ENCODE peak calls at places on chromosomes 13 and 19, in ten cellular contexts. One of them, this sample, is unnamed.

GRCh38 chr13:70473912-70474311 is 365.7 kb upstream of the KLHL1 start:
- DNase-seq in cardiac muscle cell: no peak
- DNase-seq in cardiac fibroblast: no peak
- DNase-seq in mucosa of descending colon: no peak
- DNase-seq in astrocyte of the cerebellum: no peak
- DNase-seq in natural killer cell: no peak
- DNase-seq in BJ: no peak
- DNase-seq in AG10803: no peak
- DNase-seq in colonic mucosa: no peak
- DNase-seq in HCT116: no peak
- DNase-seq in this sample: no peak

GRCh38 chr19:16391301-16392055 is 66.9 kb downstream of the KLF2 start:
- DNase-seq in cardiac muscle cell: no peak
- DNase-seq in cardiac fibroblast: no peak
- DNase-seq in mucosa of descending colon: no peak
- DNase-seq in astrocyte of the cerebellum: no peak
- DNase-seq in natural killer cell: no peak
- DNase-seq in BJ: no peak
- DNase-seq in AG10803: no peak
- DNase-seq in colonic mucosa: no peak
- DNase-seq in HCT116: no peak
- DNase-seq in this sample: no peak

GRCh38 chr13:80870186-80870585 is 529.3 kb upstream of the SPRY2 start:
- DNase-seq in cardiac muscle cell: no peak
- DNase-seq in cardiac fibroblast: no peak
- DNase-seq in mucosa of descending colon: no peak
- DNase-seq in astrocyte of the cerebellum: no peak
- DNase-seq in natural killer cell: no peak
- DNase-seq in BJ: no peak
- DNase-seq in AG10803: no peak
- DNase-seq in colonic mucosa: no peak
- DNase-seq in HCT116: no peak
- DNase-seq in this sample: no peak

GRCh38 chr19:57689750-57690149 is 8.0 kb downstream of the ZNF551 start:
- DNase-seq in cardiac muscle cell: no peak
- DNase-seq in cardiac fibroblast: no peak
- DNase-seq in mucosa of descending colon: no peak
- DNase-seq in astrocyte of the cerebellum: no peak
- DNase-seq in natural killer cell: no peak
- DNase-seq in BJ: no peak
- DNase-seq in AG10803: no peak
- DNase-seq in colonic mucosa: no peak
- DNase-seq in HCT116: no peak
- DNase-seq in this sample: no peak

GRCh38 chr19:16000024-16000687 is 51.3 kb downstream of the OR10H4 start:
- DNase-seq in cardiac muscle cell: no peak
- DNase-seq in cardiac fibroblast: no peak
- DNase-seq in mucosa of descending colon: no peak
- DNase-seq in astrocyte of the cerebellum: no peak
- DNase-seq in natural killer cell: no peak
- DNase-seq in BJ: no peak
- DNase-seq in AG10803: no peak
- DNase-seq in colonic mucosa: no peak
- DNase-seq in HCT116: no peak
- DNase-seq in this sample: no peak

GRCh38 chr19:6967962-6968361 is 53.3 kb downstream of the MBD3L2B start:
- DNase-seq in cardiac muscle cell: no peak
- DNase-seq in cardiac fibroblast: no peak
- DNase-seq in mucosa of descending colon: no peak
- DNase-seq in astrocyte of the cerebellum: no peak
- DNase-seq in natural killer cell: no peak
- DNase-seq in BJ: no peak
- DNase-seq in AG10803: no peak
- DNase-seq in colonic mucosa: no peak
- DNase-seq in HCT116: no peak
- DNase-seq in this sample: no peak

GRCh38 chr13:78022164-78022877 is 103.7 kb upstream of the EDNRB start:
- DNase-seq in cardiac muscle cell: no peak
- DNase-seq in cardiac fibroblast: peak
- DNase-seq in mucosa of descending colon: peak
- DNase-seq in astrocyte of the cerebellum: peak
- DNase-seq in natural killer cell: peak
- DNase-seq in BJ: no peak
- DNase-seq in AG10803: peak
- DNase-seq in colonic mucosa: peak
- DNase-seq in HCT116: no peak
- DNase-seq in this sample: no peak

GRCh38 chr13:109361562-109361961 is 424.8 kb downstream of the IRS2 start:
- DNase-seq in cardiac muscle cell: no peak
- DNase-seq in cardiac fibroblast: no peak
- DNase-seq in mucosa of descending colon: no peak
- DNase-seq in astrocyte of the cerebellum: no peak
- DNase-seq in natural killer cell: no peak
- DNase-seq in BJ: no peak
- DNase-seq in AG10803: no peak
- DNase-seq in colonic mucosa: no peak
- DNase-seq in HCT116: no peak
- DNase-seq in this sample: no peak

GRCh38 chr13:21343659-21344058 is 115.4 kb downstream of the ZDHHC20 start:
- DNase-seq in cardiac muscle cell: no peak
- DNase-seq in cardiac fibroblast: no peak
- DNase-seq in mucosa of descending colon: no peak
- DNase-seq in astrocyte of the cerebellum: no peak
- DNase-seq in natural killer cell: no peak
- DNase-seq in BJ: no peak
- DNase-seq in AG10803: no peak
- DNase-seq in colonic mucosa: no peak
- DNase-seq in HCT116: no peak
- DNase-seq in this sample: no peak

GRCh38 chr13:21342699-21343442 is 116.2 kb downstream of the ZDHHC20 start:
- DNase-seq in cardiac muscle cell: no peak
- DNase-seq in cardiac fibroblast: no peak
- DNase-seq in mucosa of descending colon: no peak
- DNase-seq in astrocyte of the cerebellum: no peak
- DNase-seq in natural killer cell: no peak
- DNase-seq in BJ: no peak
- DNase-seq in AG10803: no peak
- DNase-seq in colonic mucosa: no peak
- DNase-seq in HCT116: no peak
- DNase-seq in this sample: no peak

GRCh38 chr13:21347753-21348318 is 111.3 kb downstream of the ZDHHC20 start:
- DNase-seq in cardiac muscle cell: no peak
- DNase-seq in cardiac fibroblast: no peak
- DNase-seq in mucosa of descending colon: no peak
- DNase-seq in astrocyte of the cerebellum: no peak
- DNase-seq in natural killer cell: no peak
- DNase-seq in BJ: no peak
- DNase-seq in AG10803: no peak
- DNase-seq in colonic mucosa: no peak
- DNase-seq in HCT116: no peak
- DNase-seq in this sample: no peak

GRCh38 chr13:21341637-21342422 is 117.3 kb downstream of the ZDHHC20 start:
- DNase-seq in cardiac muscle cell: no peak
- DNase-seq in cardiac fibroblast: no peak
- DNase-seq in mucosa of descending colon: no peak
- DNase-seq in astrocyte of the cerebellum: no peak
- DNase-seq in natural killer cell: no peak
- DNase-seq in BJ: no peak
- DNase-seq in AG10803: no peak
- DNase-seq in colonic mucosa: no peak
- DNase-seq in HCT116: no peak
- DNase-seq in this sample: no peak

GRCh38 chr13:21344662-21345176 is 114.4 kb downstream of the ZDHHC20 start:
- DNase-seq in cardiac muscle cell: no peak
- DNase-seq in cardiac fibroblast: no peak
- DNase-seq in mucosa of descending colon: no peak
- DNase-seq in astrocyte of the cerebellum: no peak
- DNase-seq in natural killer cell: no peak
- DNase-seq in BJ: no peak
- DNase-seq in AG10803: no peak
- DNase-seq in colonic mucosa: no peak
- DNase-seq in HCT116: no peak
- DNase-seq in this sample: no peak
- TF ChIP-seq CTCF in cardiac muscle cell: no peak
- TF ChIP-seq CTCF in cardiac fibroblast: no peak
- TF ChIP-seq CTCF in mucosa of descending colon: no peak
- TF ChIP-seq CTCF in astrocyte of the cerebellum: no peak
- TF ChIP-seq CTCF in natural killer cell: no peak
- TF ChIP-seq CTCF in BJ: no peak
- TF ChIP-seq CTCF in AG10803: no peak
- TF ChIP-seq CTCF in colonic mucosa: no peak
- TF ChIP-seq CTCF in HCT116: no peak
- TF ChIP-seq CTCF in this sample: no peak

GRCh38 chr13:44810067-44810840 is 179.0 kb downstream of the NUFIP1 start:
- DNase-seq in cardiac muscle cell: peak
- DNase-seq in cardiac fibroblast: peak
- DNase-seq in mucosa of descending colon: peak
- DNase-seq in astrocyte of the cerebellum: no peak
- DNase-seq in natural killer cell: no peak
- DNase-seq in BJ: no peak
- DNase-seq in AG10803: no peak
- DNase-seq in colonic mucosa: peak
- DNase-seq in HCT116: no peak
- DNase-seq in this sample: no peak
- TF ChIP-seq CTCF in cardiac muscle cell: no peak
- TF ChIP-seq CTCF in cardiac fibroblast: no peak
- TF ChIP-seq CTCF in mucosa of descending colon: no peak
- TF ChIP-seq CTCF in astrocyte of the cerebellum: no peak
- TF ChIP-seq CTCF in natural killer cell: no peak
- TF ChIP-seq CTCF in BJ: no peak
- TF ChIP-seq CTCF in AG10803: no peak
- TF ChIP-seq CTCF in colonic mucosa: no peak
- TF ChIP-seq CTCF in HCT116: no peak
- TF ChIP-seq CTCF in this sample: no peak

GRCh38 chr19:43463381-43464088 is 1.9 kb downstream of the LYPD3 start:
- DNase-seq in cardiac muscle cell: peak
- DNase-seq in cardiac fibroblast: peak
- DNase-seq in mucosa of descending colon: peak
- DNase-seq in astrocyte of the cerebellum: peak
- DNase-seq in natural killer cell: peak
- DNase-seq in BJ: no peak
- DNase-seq in AG10803: peak
- DNase-seq in colonic mucosa: peak
- DNase-seq in HCT116: peak
- DNase-seq in this sample: peak

GRCh38 chr19:43461303-43461702 is 4.1 kb downstream of the LYPD3 start:
- DNase-seq in cardiac muscle cell: no peak
- DNase-seq in cardiac fibroblast: no peak
- DNase-seq in mucosa of descending colon: no peak
- DNase-seq in astrocyte of the cerebellum: no peak
- DNase-seq in natural killer cell: no peak
- DNase-seq in BJ: no peak
- DNase-seq in AG10803: no peak
- DNase-seq in colonic mucosa: no peak
- DNase-seq in HCT116: no peak
- DNase-seq in this sample: no peak

GRCh38 chr19:43464089-43464775 is 1.2 kb downstream of the LYPD3 start:
- DNase-seq in cardiac muscle cell: peak
- DNase-seq in cardiac fibroblast: no peak
- DNase-seq in mucosa of descending colon: peak
- DNase-seq in astrocyte of the cerebellum: no peak
- DNase-seq in natural killer cell: peak
- DNase-seq in BJ: no peak
- DNase-seq in AG10803: no peak
- DNase-seq in colonic mucosa: peak
- DNase-seq in HCT116: no peak
- DNase-seq in this sample: peak

GRCh38 chr19:43462383-43462782 is 3.0 kb downstream of the LYPD3 start:
- DNase-seq in cardiac muscle cell: no peak
- DNase-seq in cardiac fibroblast: no peak
- DNase-seq in mucosa of descending colon: no peak
- DNase-seq in astrocyte of the cerebellum: no peak
- DNase-seq in natural killer cell: no peak
- DNase-seq in BJ: no peak
- DNase-seq in AG10803: no peak
- DNase-seq in colonic mucosa: no peak
- DNase-seq in HCT116: no peak
- DNase-seq in this sample: no peak

DNA sequence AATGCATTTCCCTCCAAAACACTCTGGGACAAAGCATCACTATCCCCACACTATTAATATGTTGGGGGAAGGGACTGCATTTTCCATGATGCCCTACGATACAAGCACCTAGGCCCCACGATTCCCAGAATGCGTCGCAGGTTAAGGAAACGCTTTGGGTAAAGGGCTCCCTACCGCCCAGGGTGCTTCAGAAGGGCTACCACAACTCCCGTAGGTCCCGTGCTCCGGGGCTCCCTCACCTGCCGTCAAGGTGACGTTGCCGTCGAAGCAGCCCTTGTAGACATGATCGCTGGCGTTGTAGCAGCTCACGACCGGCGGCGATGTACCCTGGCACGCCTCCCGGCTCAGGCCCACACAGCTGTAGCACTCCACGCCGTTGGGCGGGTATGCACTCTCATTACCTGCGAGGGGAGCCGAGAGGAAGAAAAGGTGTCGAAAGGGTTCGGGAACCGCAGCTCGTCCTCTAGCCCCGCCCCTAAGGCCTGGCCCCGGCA is 2.5 kb downstream of the LYPD3 start:
- DNase-seq in cardiac muscle cell: no peak
- DNase-seq in cardiac fibroblast: no peak
- DNase-seq in mucosa of descending colon: no peak
- DNase-seq in astrocyte of the cerebellum: no peak
- DNase-seq in natural killer cell: no peak
- DNase-seq in BJ: no peak
- DNase-seq in AG10803: no peak
- DNase-seq in colonic mucosa: no peak
- DNase-seq in HCT116: no peak
- DNase-seq in this sample: no peak
- TF ChIP-seq CTCF in cardiac muscle cell: no peak
- TF ChIP-seq CTCF in cardiac fibroblast: no peak
- TF ChIP-seq CTCF in mucosa of descending colon: no peak
- TF ChIP-seq CTCF in astrocyte of the cerebellum: no peak
- TF ChIP-seq CTCF in natural killer cell: no peak
- TF ChIP-seq CTCF in BJ: no peak
- TF ChIP-seq CTCF in AG10803: no peak
- TF ChIP-seq CTCF in colonic mucosa: no peak
- TF ChIP-seq CTCF in HCT116: no peak
- TF ChIP-seq CTCF in this sample: no peak

GRCh38 chr13:43020794-43021193 is 2.6 kb upstream of the DNAJC15 start:
- DNase-seq in cardiac muscle cell: no peak
- DNase-seq in cardiac fibroblast: no peak
- DNase-seq in mucosa of descending colon: no peak
- DNase-seq in astrocyte of the cerebellum: no peak
- DNase-seq in natural killer cell: no peak
- DNase-seq in BJ: no peak
- DNase-seq in AG10803: no peak
- DNase-seq in colonic mucosa: no peak
- DNase-seq in HCT116: no peak
- DNase-seq in this sample: no peak

GRCh38 chr13:43026262-43026661 is 2.9 kb downstream of the DNAJC15 start:
- DNase-seq in cardiac muscle cell: no peak
- DNase-seq in cardiac fibroblast: peak
- DNase-seq in mucosa of descending colon: no peak
- DNase-seq in astrocyte of the cerebellum: no peak
- DNase-seq in natural killer cell: no peak
- DNase-seq in BJ: no peak
- DNase-seq in AG10803: no peak
- DNase-seq in colonic mucosa: no peak
- DNase-seq in HCT116: no peak
- DNase-seq in this sample: no peak

GRCh38 chr13:43021926-43022670 is 1.3 kb upstream of the DNAJC15 start:
- DNase-seq in cardiac muscle cell: no peak
- DNase-seq in cardiac fibroblast: peak
- DNase-seq in mucosa of descending colon: no peak
- DNase-seq in astrocyte of the cerebellum: no peak
- DNase-seq in natural killer cell: no peak
- DNase-seq in BJ: no peak
- DNase-seq in AG10803: peak
- DNase-seq in colonic mucosa: no peak
- DNase-seq in HCT116: no peak
- DNase-seq in this sample: no peak

GRCh38 chr13:43019811-43020210 is 3.6 kb upstream of the DNAJC15 start:
- DNase-seq in cardiac muscle cell: no peak
- DNase-seq in cardiac fibroblast: no peak
- DNase-seq in mucosa of descending colon: no peak
- DNase-seq in astrocyte of the cerebellum: no peak
- DNase-seq in natural killer cell: no peak
- DNase-seq in BJ: no peak
- DNase-seq in AG10803: peak
- DNase-seq in colonic mucosa: no peak
- DNase-seq in HCT116: no peak
- DNase-seq in this sample: no peak

GRCh38 chr13:43023244-43023931 is at the start of gene DNAJC15:
- DNase-seq in cardiac muscle cell: no peak
- DNase-seq in cardiac fibroblast: peak
- DNase-seq in mucosa of descending colon: peak
- DNase-seq in astrocyte of the cerebellum: peak
- DNase-seq in natural killer cell: peak
- DNase-seq in BJ: peak
- DNase-seq in AG10803: peak
- DNase-seq in colonic mucosa: peak
- DNase-seq in HCT116: peak
- DNase-seq in this sample: peak
- TF ChIP-seq CTCF in cardiac muscle cell: peak
- TF ChIP-seq CTCF in cardiac fibroblast: no peak
- TF ChIP-seq CTCF in mucosa of descending colon: no peak
- TF ChIP-seq CTCF in astrocyte of the cerebellum: peak
- TF ChIP-seq CTCF in natural killer cell: no peak
- TF ChIP-seq CTCF in BJ: peak
- TF ChIP-seq CTCF in AG10803: peak
- TF ChIP-seq CTCF in colonic mucosa: no peak
- TF ChIP-seq CTCF in HCT116: no peak
- TF ChIP-seq CTCF in this sample: no peak

This sample was measured in mesothelial cell of epicardium.